ENCODE peak calls at places on chromosomes 7 and 10, in ten cellular contexts. Q is cardiac muscle cell; J is iPS DF 6.9; X is A549; G is sigmoid colon; V is body of pancreas; T is endodermal cell; Z is naive thymus-derived CD4-positive, alpha-beta T cell; O is upper lobe of right lung; C is HCT116. D is an unnamed sample. For H3K4me1, the result is how much of the 10 kb centered on the place peaks cover.

GRCh38 chr7:31850066-31850465 is 163.1 kb downstream of the PPP1R17 start:
- DNase-seq in Q (no peak), J (no peak), X (no peak), G (no peak), V (no peak), T (no peak), Z (no peak), O (no peak), C (no peak), D (no peak)

GRCh38 chr7:28672397-28672797 is 260.1 kb downstream of the CREB5 start:
- DNase-seq in Q (no peak), J (no peak), X (no peak), G (no peak), V (no peak), T (peak), Z (no peak), O (no peak), C (no peak), D (no peak)

GRCh38 chr7:100371561-100372171 is 1.6 kb upstream of the PILRA start:
- DNase-seq in Q (no peak), J (no peak), X (no peak), G (no peak), V (no peak), T (no peak), Z (no peak), O (peak), C (no peak), D (no peak)

GRCh38 chr7:82124445-82124844 is 319.1 kb downstream of the CACNA2D1 start:
- DNase-seq in Q (no peak), J (no peak), X (peak), G (no peak), V (no peak), T (no peak), Z (no peak), O (no peak), C (no peak), D (no peak)

GRCh38 chr10:12720217-12720981 is 281.1 kb downstream of the CCDC3 start:
- DNase-seq in Q (no peak), J (no peak), X (peak), G (peak), V (peak), T (peak), Z (no peak), O (peak), C (peak), D (peak)

GRCh38 chr10:75827591-75827990 is 396.2 kb downstream of the LRMDA start:
- DNase-seq in Q (no peak), J (no peak), X (no peak), G (no peak), V (no peak), T (no peak), Z (no peak), O (no peak), C (no peak), D (no peak)

GRCh38 chr7:131231381-131232220 is 96.1 kb upstream of the MKLN1 start:
- DNase-seq in Q (no peak), J (no peak), X (peak), G (peak), V (peak), T (no peak), Z (peak), O (no peak), C (no peak), D (no peak)

GRCh38 chr7:44236333-44236728 is 35.6 kb downstream of the YKT6 start:
- DNase-seq in Q (peak), J (no peak), X (no peak), G (no peak), V (no peak), T (peak), Z (no peak), O (no peak), C (no peak), D (no peak)

GRCh38 chr10:93063217-93063976 is 2.8 kb downstream of the CYP26C1 start:
- DNase-seq in Q (no peak), J (no peak), X (no peak), G (no peak), V (no peak), T (no peak), Z (no peak), O (no peak), C (no peak), D (no peak)

GRCh38 chr7:156816943-156817572 is 75.9 kb downstream of the LMBR1 start:
- DNase-seq in Q (peak), J (no peak), X (no peak), G (no peak), V (no peak), T (no peak), Z (no peak), O (no peak), C (no peak), D (no peak)

GRCh38 chr10:109966961-109967738 is 40.6 kb upstream of the ADD3 start:
- DNase-seq in Q (no peak), J (no peak), X (peak), G (no peak), V (peak), T (peak), Z (no peak), O (no peak), C (no peak), D (no peak)

GRCh38 chr10:48716393-48716792 is 31.7 kb downstream of the WDFY4 start:
- DNase-seq in Q (no peak), J (no peak), X (no peak), G (no peak), V (no peak), T (no peak), Z (no peak), O (no peak), C (no peak), D (no peak)

GRCh38 chr7:77258014-77258413 is 58.4 kb upstream of the FGL2 start:
- DNase-seq in Q (no peak), J (no peak), X (no peak), G (no peak), V (no peak), T (no peak), Z (no peak), O (no peak), C (no peak), D (no peak)

GRCh38 chr10:52967806-52968795 is 195.5 kb upstream of the MBL2 start:
- DNase-seq in Q (no peak), J (no peak), X (no peak), G (no peak), V (no peak), T (no peak), Z (no peak), O (no peak), C (no peak), D (no peak)

GRCh38 chr7:30800785-30801252 is 29.6 kb downstream of the MINDY4 start:
- DNase-seq in Q (peak), J (peak), X (peak), G (peak), V (peak), T (peak), Z (no peak), O (no peak), C (peak), D (no peak)

DNA sequence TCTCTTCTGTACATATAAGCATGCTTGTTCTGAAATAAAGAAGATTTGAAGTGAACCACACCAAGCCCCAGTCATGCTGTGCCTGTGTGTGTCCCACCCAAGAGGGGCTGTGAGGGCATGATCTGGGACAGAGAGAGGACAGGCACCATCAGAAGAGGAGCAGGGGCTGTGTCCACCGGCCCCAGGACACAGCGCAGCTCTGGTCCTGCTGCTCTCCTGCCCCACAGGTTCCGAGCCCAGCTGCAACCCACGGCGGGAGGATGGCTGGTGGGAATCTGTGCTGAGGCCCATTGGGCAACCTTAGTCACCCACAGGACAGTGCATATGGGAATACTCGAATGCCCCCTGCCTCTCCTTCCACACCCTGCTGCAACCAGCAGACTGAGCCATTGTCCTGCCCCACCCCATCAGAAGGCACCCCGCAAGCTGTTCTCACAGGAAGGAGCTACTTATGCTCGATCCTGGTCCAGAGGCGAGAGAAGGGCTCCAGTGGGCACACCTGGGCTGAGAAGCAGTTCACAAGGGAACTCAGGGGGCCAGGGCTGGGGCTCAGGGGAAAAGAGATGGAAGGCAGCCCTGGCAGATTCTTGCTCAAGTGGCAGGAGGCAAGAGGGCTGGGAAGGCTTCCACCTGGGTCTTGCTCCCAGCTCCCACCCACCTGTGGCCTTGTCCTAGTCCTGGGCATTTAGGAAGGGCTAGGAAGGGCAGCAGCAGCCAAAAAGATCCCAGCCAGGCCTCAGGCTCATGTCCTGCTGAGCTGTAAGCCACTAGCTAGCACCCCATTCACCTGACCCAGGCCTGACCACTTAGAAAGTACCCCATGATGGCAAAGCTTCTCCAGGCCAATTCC is 31.9 kb downstream of the LDB3 start:
- DNase-seq in Q (no peak), J (no peak), X (no peak), G (no peak), V (peak), T (no peak), Z (no peak), O (no peak), C (no peak), D (no peak)
- H3K4me1 ChIP-seq in Q (under half), J (under half), X (under half), G (under half), V (under half), T (under half), Z (under half), O (under half), C (under half), D (under half)

DNA sequence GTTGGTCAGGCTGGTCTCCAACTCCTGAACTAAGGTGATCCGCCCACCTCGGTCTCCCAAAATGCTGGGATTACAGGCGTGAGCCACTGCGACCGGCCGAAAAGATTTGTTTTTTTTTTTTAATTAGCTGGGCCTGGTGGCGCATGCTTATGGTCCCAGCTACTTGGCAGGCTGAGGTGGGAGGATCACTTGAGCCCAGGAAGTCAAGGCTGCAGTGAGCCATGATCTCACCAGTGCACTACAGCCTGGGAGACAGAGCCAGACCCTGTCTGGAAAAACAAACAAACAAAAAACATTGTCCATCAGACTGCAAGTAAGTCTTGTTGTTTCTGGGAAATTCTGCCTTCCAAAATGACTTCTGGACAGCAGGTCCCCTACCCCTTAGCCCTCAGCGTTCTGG is 16.3 kb upstream of the ZNF212 start:
- DNase-seq in Q (no peak), J (no peak), X (no peak), G (no peak), V (no peak), T (no peak), Z (no peak), O (no peak), C (no peak), D (no peak)
- H3K27ac ChIP-seq in Q (no peak), J (no peak), X (no peak), G (no peak), V (no peak), T (no peak), Z (no peak), O (no peak), C (no peak), D (no peak)

GRCh38 chr10:132298038-132298935 is 9.5 kb downstream of the STK32C start:
- DNase-seq in Q (no peak), J (no peak), X (no peak), G (peak), V (peak), T (peak), Z (no peak), O (peak), C (no peak), D (no peak)

GRCh38 chr10:132296671-132297443 is 10.9 kb downstream of the STK32C start:
- DNase-seq in Q (no peak), J (no peak), X (no peak), G (peak), V (peak), T (peak), Z (no peak), O (peak), C (no peak), D (no peak)

GRCh38 chr10:132294561-132295320 is 13.0 kb downstream of the STK32C start:
- DNase-seq in Q (peak), J (no peak), X (no peak), G (peak), V (no peak), T (peak), Z (no peak), O (peak), C (no peak), D (no peak)

GRCh38 chr10:132299381-132300336 is 8.1 kb downstream of the STK32C start:
- DNase-seq in Q (no peak), J (no peak), X (no peak), G (peak), V (peak), T (peak), Z (no peak), O (peak), C (no peak), D (no peak)

DNA sequence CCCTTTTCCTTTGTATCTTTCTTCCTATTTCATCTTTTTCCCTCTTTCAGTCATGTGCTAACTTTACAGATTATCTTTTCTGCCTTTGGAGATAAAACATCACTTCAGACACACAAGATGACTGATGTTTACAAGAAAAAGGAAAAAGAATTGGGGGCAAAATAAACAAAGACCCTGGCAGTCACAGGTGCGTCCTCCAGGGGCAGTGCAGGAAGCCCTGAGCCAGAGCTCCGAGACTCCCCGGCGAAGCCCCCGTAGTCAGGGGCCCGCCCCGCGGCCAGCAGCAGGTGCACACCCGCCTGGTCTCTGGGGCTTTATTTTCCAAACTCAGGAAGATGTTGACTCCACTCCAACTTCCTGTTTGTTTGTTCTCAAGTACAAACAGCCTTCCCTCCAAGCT is 10.2 kb downstream of the STK32C start:
- DNase-seq in Q (no peak), J (no peak), X (no peak), G (peak), V (no peak), T (peak), Z (no peak), O (peak), C (no peak), D (no peak)
- H3K4me1 ChIP-seq in Q (under half), J (under half), X (under half), G (under half), V (under half), T (under half), Z (under half), O (under half), C (under half), D (under half)

DNA sequence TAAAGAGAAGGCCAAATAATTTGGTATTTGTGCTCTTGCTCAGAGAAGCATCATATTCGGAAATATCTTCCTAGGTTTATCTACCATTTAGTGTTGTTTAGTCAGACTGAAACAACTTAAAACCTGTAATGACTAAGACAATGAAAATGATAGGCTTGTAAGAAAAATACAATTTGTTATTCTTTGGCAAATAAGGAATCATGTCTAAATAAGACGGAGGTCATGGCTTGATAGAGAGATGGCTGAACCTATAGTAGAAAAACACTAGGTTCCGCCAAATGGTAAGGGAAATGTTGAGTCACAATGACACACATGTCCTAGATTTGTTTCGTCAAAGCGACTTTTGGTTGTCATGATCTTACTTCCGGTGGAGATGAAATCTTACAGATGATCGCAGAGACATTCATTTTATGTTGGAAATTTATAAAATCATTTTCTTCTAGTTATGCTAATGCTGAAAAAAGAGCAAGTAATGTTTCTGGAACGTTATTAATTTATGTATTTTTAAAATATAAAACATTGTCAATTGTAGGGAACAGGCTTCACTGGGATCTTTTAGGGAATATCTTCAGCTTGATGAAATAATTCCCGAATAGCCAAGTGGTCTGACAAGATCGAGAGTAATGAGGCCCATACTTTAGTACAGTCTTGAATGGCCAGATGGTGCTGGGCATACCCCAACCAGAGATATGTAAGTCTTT is 1.0 kb downstream of the SRGN start:
- DNase-seq in Q (no peak), J (no peak), X (peak), G (no peak), V (no peak), T (no peak), Z (no peak), O (no peak), C (no peak), D (no peak)
- H3K27ac ChIP-seq in Q (no peak), J (no peak), X (peak), G (peak), V (peak), T (no peak), Z (peak), O (peak), C (no peak), D (peak)

GRCh38 chr10:79440281-79440680 is 5.1 kb downstream of the ZCCHC24 start:
- DNase-seq in Q (no peak), J (no peak), X (no peak), G (no peak), V (no peak), T (no peak), Z (no peak), O (no peak), C (no peak), D (no peak)
- H3K4me1 ChIP-seq in Q (under half), J (under half), X (under half), G (under half), V (under half), T (under half), Z (under half), O (under half), C (under half), D (half or more)

GRCh38 chr7:98238076-98238475 is 14.0 kb downstream of the TECPR1 start:
- DNase-seq in Q (no peak), J (no peak), X (no peak), G (no peak), V (no peak), T (no peak), Z (no peak), O (no peak), C (no peak), D (no peak)
- H3K27ac ChIP-seq in Q (no peak), J (no peak), X (no peak), G (no peak), V (no peak), T (no peak), Z (no peak), O (no peak), C (no peak), D (no peak)

GRCh38 chr10:86971146-86971991 is 3.1 kb downstream of the ADIRF start:
- DNase-seq in Q (peak), J (no peak), X (peak), G (peak), V (peak), T (peak), Z (peak), O (peak), C (peak), D (no peak)
- H3K4me1 ChIP-seq in Q (under half), J (under half), X (under half), G (under half), V (half or more), T (under half), Z (under half), O (under half), C (half or more), D (under half)

DNA sequence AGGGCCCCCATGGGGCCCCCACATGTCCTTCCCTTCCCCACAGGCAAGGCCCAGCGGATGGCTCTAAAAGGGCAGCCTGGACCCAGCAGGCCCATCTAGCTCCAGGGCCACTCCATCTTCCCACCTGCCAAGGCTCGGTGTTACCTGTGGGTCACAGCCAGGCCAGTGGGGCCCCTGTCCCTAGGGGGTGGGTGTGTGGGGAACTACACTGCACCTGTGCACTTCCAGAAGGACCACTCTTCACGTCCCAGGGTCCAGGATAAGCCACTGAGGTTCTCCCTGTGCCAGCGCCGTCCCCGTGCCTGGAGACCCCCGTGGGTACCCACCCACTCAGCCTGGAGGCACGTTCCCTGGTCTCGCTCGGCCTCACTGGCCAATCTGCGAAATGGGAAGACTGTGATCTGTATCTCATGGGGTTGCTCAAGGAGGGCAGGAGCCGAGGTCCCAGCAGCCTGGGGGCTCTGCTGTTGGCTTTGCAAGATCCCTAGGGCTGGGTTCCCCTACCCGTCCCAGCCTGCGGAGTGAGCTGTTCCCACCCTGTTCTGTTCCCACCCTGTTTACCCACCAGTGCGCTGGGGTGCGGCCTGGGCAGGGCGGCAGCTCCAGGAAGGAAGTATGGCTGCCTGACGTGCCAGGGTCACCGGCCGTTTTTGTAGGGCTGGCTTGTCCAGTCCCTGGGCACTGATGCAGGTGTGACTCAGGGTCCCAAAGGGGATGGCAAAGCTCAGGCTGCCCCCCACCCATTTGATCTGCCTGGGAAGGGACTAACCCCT is 4.6 kb downstream of the PWWP2B start:
- DNase-seq in Q (no peak), J (no peak), X (no peak), G (peak), V (peak), T (no peak), Z (no peak), O (peak), C (no peak), D (no peak)
- H3K27ac ChIP-seq in Q (no peak), J (no peak), X (no peak), G (peak), V (peak), T (no peak), Z (no peak), O (peak), C (no peak), D (no peak)

D was measured in thoracic aorta.